ENCODE peak calls at places on chromosomes 5 and 9, in six cellular contexts. A is kidney, D is BE2C, J is H1, Q is fibroblast of mammary gland, Y is transverse colon. K is an unnamed sample.

GRCh38 chr9:74379718-74380117 is 117.4 kb upstream of the RORB start:
- DNase-seq in Y (no peak), J (peak; percentile 31), Q (peak; percentile 19), A (no peak), D (peak; percentile 10), K (peak; percentile 41)

GRCh38 chr5:176647870-176648466 is 684 bp downstream of the TSPAN17 start:
- DNase-seq in D (peak; percentile 77), Y (peak; percentile 77), A (peak; percentile 85), Q (no peak), J (no peak), K (peak; percentile 32)

GRCh38 chr5:148899993-148900392 is 73.6 kb downstream of the ADRB2 start:
- DNase-seq in A (no peak), D (no peak), Y (no peak), Q (no peak), J (no peak), K (no peak)

GRCh38 chr9:34059954-34060353 is 11.3 kb upstream of the UBAP2 start:
- DNase-seq in J (no peak), A (peak; percentile 16), D (no peak), Y (no peak), Q (no peak), K (no peak)

GRCh38 chr5:98415663-98416062 is 357.8 kb upstream of the RGMB start:
- DNase-seq in J (no peak), D (no peak), Y (no peak), Q (peak; percentile 42), A (no peak), K (no peak)

GRCh38 chr5:99019254-99019653 is 90.4 kb upstream of the CHD1 start:
- DNase-seq in J (no peak), Q (peak; percentile 77), D (no peak), Y (no peak), A (no peak), K (no peak)

GRCh38 chr9:23005061-23005690 is 558.6 kb downstream of the DMRTA1 start:
- DNase-seq in Q (peak; percentile 7), Y (no peak), D (no peak), A (no peak), J (no peak), K (peak; percentile 24)

GRCh38 chr5:78566747-78567449 is 81.7 kb downstream of the LHFPL2 start:
- DNase-seq in Y (no peak), J (no peak), Q (peak; percentile 64), D (no peak), A (no peak), K (peak; percentile 37)

GRCh38 chr5:56561-57290 is 35.2 kb upstream of the PLEKHG4B start:
- DNase-seq in D (no peak), Q (peak; percentile 42), Y (no peak), A (no peak), J (no peak), K (peak; percentile 39)

GRCh38 chr9:70049672-70050271 is 6.1 kb downstream of the MAMDC2 start:
- DNase-seq in Q (peak; percentile 83), J (no peak), A (peak; percentile 89), D (no peak), Y (peak; percentile 71), K (no peak)

GRCh38 chr9:27660148-27660547 is 86.9 kb upstream of the C9orf72 start:
- DNase-seq in Y (no peak), A (no peak), Q (no peak), D (no peak), J (no peak), K (no peak)

GRCh38 chr5:154778534-154778933 is 23.4 kb downstream of the LARP1 start:
- DNase-seq in D (no peak), A (no peak), Y (no peak), J (no peak), Q (no peak), K (no peak)

GRCh38 chr5:138212828-138213160 is 329 bp downstream of the CDC23 start:
- DNase-seq in Q (peak; percentile 17), J (no peak), A (peak; percentile 66), D (no peak), Y (peak; percentile 11), K (peak; percentile 5)

GRCh38 chr5:149853019-149853648 is 91.5 kb downstream of the PDE6A start:
- DNase-seq in Q (peak; percentile 80), D (peak; percentile 78), A (no peak), Y (peak; percentile 83), J (peak; percentile 56), K (peak; percentile 77)

GRCh38 chr5:73229271-73229670 is 56.3 kb downstream of the TMEM174 start:
- DNase-seq in Y (no peak), Q (no peak), J (no peak), D (no peak), A (no peak), K (peak; percentile 54)

GRCh38 chr9:120441446-120442279 is 138.3 kb downstream of the CDK5RAP2 start:
- DNase-seq in A (no peak), D (no peak), J (no peak), Y (no peak), Q (peak; percentile 82), K (peak; percentile 78)

GRCh38 chr5:135106610-135107009 is 72.6 kb upstream of the PITX1 start:
- DNase-seq in J (no peak), D (no peak), A (no peak), Q (no peak), Y (no peak), K (no peak)

GRCh38 chr5:131164161-131164930 is 710 bp downstream of the HINT1 start:
- DNase-seq in J (no peak), D (peak; percentile 86), Y (peak; percentile 73), Q (peak; percentile 76), A (peak; percentile 87), K (peak; percentile 79)
- TF ChIP-seq CTCF in J (no peak), D (no peak), Y (no peak), Q (no peak), A (peak; percentile 12), K (no peak)

DNA sequence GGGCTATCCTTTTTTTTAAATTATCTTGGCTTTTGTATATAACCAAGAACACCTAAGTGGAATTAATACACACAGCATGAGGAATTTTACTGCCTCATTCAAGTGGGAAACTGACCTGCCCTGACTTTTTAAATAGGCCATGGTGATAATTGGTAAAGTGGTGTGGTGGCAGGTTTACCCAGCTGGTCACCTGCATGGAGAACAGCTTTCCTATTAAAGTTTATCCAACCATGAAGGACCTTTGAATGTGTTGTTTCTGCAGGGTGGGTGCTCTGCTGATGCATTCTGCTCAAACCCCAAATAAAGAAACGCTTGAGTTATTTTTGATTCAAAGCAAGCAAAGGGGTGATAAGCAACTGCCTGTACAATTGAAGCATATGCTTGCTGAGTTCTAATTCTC is 261.0 kb upstream of the GRIN3A start:
- DNase-seq in Q (no peak), J (no peak), D (no peak), A (no peak), Y (no peak), K (no peak)
- H3K4me3 ChIP-seq in Q (no peak overlapping the region), J (no peak overlapping the region), D (no peak overlapping the region), A (no peak overlapping the region), Y (no peak overlapping the region), K (no peak overlapping the region)

GRCh38 chr9:137096785-137097546 is 10.2 kb downstream of the MAN1B1 start:
- DNase-seq in D (no peak), Q (no peak), J (no peak), Y (no peak), A (no peak), K (no peak)

GRCh38 chr9:137099231-137099630 is 12.4 kb downstream of the MAN1B1 start:
- DNase-seq in A (no peak), Y (no peak), Q (no peak), D (no peak), J (no peak), K (no peak)

GRCh38 chr9:137097761-137098462 is 11.1 kb downstream of the MAN1B1 start:
- DNase-seq in Q (no peak), A (no peak), J (no peak), D (no peak), Y (no peak), K (no peak)

DNA sequence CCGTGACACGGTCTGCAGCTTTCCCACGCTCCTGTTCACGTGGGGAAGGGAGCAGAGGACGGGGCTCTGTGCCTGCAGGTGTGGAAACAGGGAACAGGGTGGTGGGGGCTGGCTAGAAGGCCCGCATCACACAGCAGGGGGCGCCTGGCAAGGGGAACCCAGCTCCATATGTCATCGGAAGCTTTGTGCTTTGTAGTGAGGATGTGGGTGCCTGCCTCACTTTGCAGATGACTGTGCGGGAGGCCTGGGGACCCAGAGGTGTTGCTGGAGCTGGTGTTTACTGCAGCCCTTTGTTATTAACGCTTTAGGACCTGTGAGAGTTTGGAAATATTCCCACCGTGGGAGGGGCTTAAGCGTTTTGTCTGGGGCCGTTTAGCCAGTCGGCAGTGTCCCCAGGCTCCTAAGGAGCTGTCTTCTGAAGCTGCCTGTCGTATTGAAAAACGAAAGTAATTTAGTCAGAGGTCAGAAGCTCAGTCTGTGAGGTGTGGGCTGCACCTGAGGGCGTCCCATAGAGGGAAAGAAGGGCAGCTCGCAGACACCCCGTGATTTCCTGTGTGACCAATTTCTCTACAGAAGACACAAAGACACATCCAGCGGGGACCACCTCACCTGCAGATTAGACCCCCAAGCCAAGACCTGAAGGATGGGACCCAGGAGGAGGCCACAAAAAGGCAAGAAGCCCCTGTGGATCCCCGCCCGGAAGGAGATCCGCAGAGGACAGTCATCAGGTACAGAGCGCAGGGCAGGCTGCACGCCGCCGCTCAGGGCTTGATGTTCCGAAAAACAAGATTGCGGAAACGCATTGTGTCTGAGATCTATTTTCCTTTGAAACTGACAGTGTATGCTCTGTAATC is 9.1 kb downstream of the MAN1B1 start:
- DNase-seq in D (peak; percentile 64), A (no peak), J (no peak), Y (peak; percentile 64), Q (no peak), K (no peak)
- TF ChIP-seq CTCF in D (peak; percentile 58), A (no peak), J (no peak), Y (no peak), Q (no peak), K (peak; percentile 9)

GRCh38 chr9:127915325-127915752 is 1.5 kb downstream of the ST6GALNAC4 start:
- DNase-seq in Y (peak; percentile 68), Q (no peak), J (no peak), D (no peak), A (peak; percentile 76), K (no peak)

GRCh38 chr9:127913682-127914081 is 3.2 kb downstream of the ST6GALNAC4 start:
- DNase-seq in A (peak; percentile 61), J (no peak), D (no peak), Q (no peak), Y (peak; percentile 55), K (no peak)

GRCh38 chr9:127917603-127918002 is 762 bp upstream of the ST6GALNAC4 start:
- DNase-seq in Q (no peak), Y (peak; percentile 40), J (no peak), D (no peak), A (peak; percentile 59), K (no peak)

GRCh38 chr9:127916665-127917581 is at the start of gene ST6GALNAC4:
- DNase-seq in J (no peak), D (peak; percentile 95), Q (peak; percentile 84), Y (peak; percentile 96), A (peak; percentile 98), K (peak; percentile 90)

DNA sequence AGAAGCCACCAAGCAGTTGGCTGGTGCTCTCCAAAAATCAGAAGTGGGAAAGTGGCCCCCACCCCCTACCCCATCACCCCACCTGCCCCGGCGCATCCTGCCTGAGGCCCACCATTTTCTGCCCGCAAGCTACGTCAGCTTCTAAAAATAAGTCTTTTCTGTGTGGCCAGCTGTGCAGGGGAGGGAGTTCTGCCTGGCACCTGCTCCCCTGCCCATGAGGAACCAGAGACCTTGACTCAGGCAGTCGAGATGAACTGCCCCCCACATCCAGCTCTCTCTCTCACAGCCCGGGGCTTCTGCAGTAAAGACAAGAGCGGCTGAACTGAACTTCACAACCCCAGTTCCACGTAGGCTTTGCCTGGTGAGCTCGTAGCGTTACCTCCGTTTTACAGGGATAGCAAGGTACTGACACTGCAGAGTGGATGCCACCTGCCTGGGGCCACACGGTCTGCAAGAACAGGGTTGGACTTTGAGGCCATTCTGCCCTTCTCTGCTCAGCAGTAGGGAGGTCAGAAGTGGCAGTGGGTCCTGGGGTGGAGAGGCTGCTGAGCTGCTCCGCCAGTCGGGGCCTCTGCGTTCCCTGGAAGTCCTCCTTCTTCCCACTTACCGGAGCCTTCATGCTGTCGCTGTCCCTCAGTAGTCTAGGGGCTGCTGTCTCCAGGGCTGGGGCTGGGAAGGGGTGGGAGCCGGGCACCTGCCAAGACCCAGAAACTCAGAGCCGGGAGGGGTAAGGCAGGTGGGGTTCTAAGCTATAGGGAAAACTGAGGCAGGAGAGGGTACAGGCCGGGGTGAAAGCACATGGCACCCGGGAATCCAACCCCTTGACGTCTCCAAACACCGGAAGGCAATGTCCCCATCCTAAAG is 808 bp downstream of the ST6GALNAC4 start:
- DNase-seq in A (peak; percentile 76), Y (peak; percentile 64), J (no peak), Q (no peak), D (no peak), K (no peak)
- H3K4me3 ChIP-seq in A (peak overlapping the region; percentile 76), Y (peak overlapping the region; percentile 42), J (peak overlapping the region; percentile 61), Q (peak overlapping the region; percentile 82), D (peak overlapping the region; percentile 72), K (peak overlapping the region; percentile 57)